ENCODE peak calls at places on chromosomes 4 and X, in seven cellular contexts. One of them, this sample, is unnamed.
A peak's percentile ranks its signal among the peaks of the same experiment; 100 is the strongest.

GRCh38 chr4:36189511-36190226 is 54.6 kb downstream of the ARAP2 start:
- DNase-seq in fibroblast of mammary gland: no peak
- DNase-seq in body of pancreas: no peak
- DNase-seq in GM06990: peak; percentile 31
- DNase-seq in ovary: no peak
- DNase-seq in right atrium auricular region: no peak
- DNase-seq in tibial artery: no peak
- DNase-seq in this sample: peak; percentile 12

GRCh38 chr4:24507439-24507838 is 76.9 kb downstream of the DHX15 start:
- DNase-seq in fibroblast of mammary gland: no peak
- DNase-seq in body of pancreas: no peak
- DNase-seq in GM06990: no peak
- DNase-seq in ovary: no peak
- DNase-seq in right atrium auricular region: no peak
- DNase-seq in tibial artery: no peak
- DNase-seq in this sample: no peak

GRCh38 chrX:18828832-18829404 is 121.5 kb downstream of the PPEF1 start:
- DNase-seq in fibroblast of mammary gland: peak; percentile 29
- DNase-seq in body of pancreas: no peak
- DNase-seq in GM06990: no peak
- DNase-seq in ovary: no peak
- DNase-seq in right atrium auricular region: no peak
- DNase-seq in tibial artery: no peak
- DNase-seq in this sample: peak; percentile 2

GRCh38 chrX:37745354-37745753 is 34.5 kb upstream of the CYBB start:
- DNase-seq in fibroblast of mammary gland: peak; percentile 64
- DNase-seq in body of pancreas: peak; percentile 82
- DNase-seq in GM06990: peak; percentile 17
- DNase-seq in ovary: peak; percentile 39
- DNase-seq in right atrium auricular region: peak; percentile 74
- DNase-seq in tibial artery: peak; percentile 56
- DNase-seq in this sample: peak; percentile 60

GRCh38 chrX:45769919-45770582 is 569.4 kb upstream of the DIPK2B start:
- DNase-seq in fibroblast of mammary gland: peak; percentile 85
- DNase-seq in body of pancreas: peak; percentile 70
- DNase-seq in GM06990: peak; percentile 53
- DNase-seq in ovary: peak; percentile 69
- DNase-seq in right atrium auricular region: peak; percentile 80
- DNase-seq in tibial artery: peak; percentile 70
- DNase-seq in this sample: peak; percentile 92

GRCh38 chrX:18929775-18930174 is 54.1 kb downstream of the PHKA2 start:
- DNase-seq in fibroblast of mammary gland: no peak
- DNase-seq in body of pancreas: no peak
- DNase-seq in GM06990: no peak
- DNase-seq in ovary: no peak
- DNase-seq in right atrium auricular region: no peak
- DNase-seq in tibial artery: no peak
- DNase-seq in this sample: no peak

GRCh38 chrX:37302569-37302968 is 46.6 kb upstream of the PRRG1 start:
- DNase-seq in fibroblast of mammary gland: peak; percentile 5
- DNase-seq in body of pancreas: peak; percentile 28
- DNase-seq in GM06990: no peak
- DNase-seq in ovary: no peak
- DNase-seq in right atrium auricular region: no peak
- DNase-seq in tibial artery: peak; percentile 18
- DNase-seq in this sample: no peak

GRCh38 chr4:38757945-38758344 is 24.8 kb downstream of the TLR10 start:
- DNase-seq in fibroblast of mammary gland: peak; percentile 9
- DNase-seq in body of pancreas: peak; percentile 57
- DNase-seq in GM06990: no peak
- DNase-seq in ovary: no peak
- DNase-seq in right atrium auricular region: no peak
- DNase-seq in tibial artery: no peak
- DNase-seq in this sample: no peak

GRCh38 chr4:152248347-152248746 is 287.5 kb downstream of the FBXW7 start:
- DNase-seq in fibroblast of mammary gland: no peak
- DNase-seq in body of pancreas: no peak
- DNase-seq in GM06990: no peak
- DNase-seq in ovary: no peak
- DNase-seq in right atrium auricular region: no peak
- DNase-seq in tibial artery: no peak
- DNase-seq in this sample: no peak

GRCh38 chr4:48746608-48747374 is 33.3 kb downstream of the FRYL start:
- DNase-seq in fibroblast of mammary gland: no peak
- DNase-seq in body of pancreas: no peak
- DNase-seq in GM06990: no peak
- DNase-seq in ovary: no peak
- DNase-seq in right atrium auricular region: no peak
- DNase-seq in tibial artery: no peak
- DNase-seq in this sample: no peak

GRCh38 chrX:112731793-112732192 is 52.1 kb upstream of the LHFPL1 start:
- DNase-seq in fibroblast of mammary gland: peak; percentile 10
- DNase-seq in body of pancreas: no peak
- DNase-seq in GM06990: no peak
- DNase-seq in ovary: no peak
- DNase-seq in right atrium auricular region: no peak
- DNase-seq in tibial artery: no peak
- DNase-seq in this sample: peak; percentile 5

GRCh38 chrX:79975605-79976004 is 38.9 kb upstream of the TBX22 start:
- DNase-seq in fibroblast of mammary gland: no peak
- DNase-seq in body of pancreas: no peak
- DNase-seq in GM06990: no peak
- DNase-seq in ovary: no peak
- DNase-seq in right atrium auricular region: no peak
- DNase-seq in tibial artery: no peak
- DNase-seq in this sample: no peak

GRCh38 chrX:77962068-77962902 is 7.2 kb downstream of the PGAM4 start:
- DNase-seq in fibroblast of mammary gland: no peak
- DNase-seq in body of pancreas: no peak
- DNase-seq in GM06990: no peak
- DNase-seq in ovary: no peak
- DNase-seq in right atrium auricular region: no peak
- DNase-seq in tibial artery: no peak
- DNase-seq in this sample: peak; percentile 6

GRCh38 chr4:87839309-87839946 is 6.7 kb downstream of the MEPE start:
- DNase-seq in fibroblast of mammary gland: peak; percentile 56
- DNase-seq in body of pancreas: peak; percentile 45
- DNase-seq in GM06990: no peak
- DNase-seq in ovary: no peak
- DNase-seq in right atrium auricular region: peak; percentile 69
- DNase-seq in tibial artery: peak; percentile 31
- DNase-seq in this sample: peak; percentile 63

GRCh38 chr4:1534876-1535526 is 128.8 kb upstream of the NKX1-1 start:
- DNase-seq in fibroblast of mammary gland: no peak
- DNase-seq in body of pancreas: no peak
- DNase-seq in GM06990: no peak
- DNase-seq in ovary: no peak
- DNase-seq in right atrium auricular region: no peak
- DNase-seq in tibial artery: no peak
- DNase-seq in this sample: no peak

GRCh38 chr4:179530953-179531352 is 2088.7 kb upstream of the AGA start:
- DNase-seq in fibroblast of mammary gland: no peak
- DNase-seq in body of pancreas: no peak
- DNase-seq in GM06990: no peak
- DNase-seq in ovary: no peak
- DNase-seq in right atrium auricular region: no peak
- DNase-seq in tibial artery: no peak
- DNase-seq in this sample: no peak

GRCh38 chr4:109648997-109649575 is 54.2 kb downstream of the CASP6 start:
- DNase-seq in fibroblast of mammary gland: no peak
- DNase-seq in body of pancreas: no peak
- DNase-seq in GM06990: no peak
- DNase-seq in ovary: no peak
- DNase-seq in right atrium auricular region: no peak
- DNase-seq in tibial artery: no peak
- DNase-seq in this sample: no peak

GRCh38 chr4:109649872-109650271 is 53.4 kb downstream of the CASP6 start:
- DNase-seq in fibroblast of mammary gland: no peak
- DNase-seq in body of pancreas: no peak
- DNase-seq in GM06990: peak; percentile 67
- DNase-seq in ovary: no peak
- DNase-seq in right atrium auricular region: no peak
- DNase-seq in tibial artery: no peak
- DNase-seq in this sample: no peak

GRCh38 chr4:109645874-109646591 is 57.2 kb downstream of the CASP6 start:
- DNase-seq in fibroblast of mammary gland: no peak
- DNase-seq in body of pancreas: no peak
- DNase-seq in GM06990: no peak
- DNase-seq in ovary: no peak
- DNase-seq in right atrium auricular region: no peak
- DNase-seq in tibial artery: no peak
- DNase-seq in this sample: no peak

GRCh38 chr4:109648266-109648996 is 54.8 kb downstream of the CASP6 start:
- DNase-seq in fibroblast of mammary gland: no peak
- DNase-seq in body of pancreas: no peak
- DNase-seq in GM06990: peak; percentile 53
- DNase-seq in ovary: no peak
- DNase-seq in right atrium auricular region: no peak
- DNase-seq in tibial artery: no peak
- DNase-seq in this sample: peak; percentile 10
- H3K4me3 ChIP-seq in fibroblast of mammary gland: no peak overlapping the region
- H3K4me3 ChIP-seq in body of pancreas: no peak overlapping the region
- H3K4me3 ChIP-seq in GM06990: no peak overlapping the region
- H3K4me3 ChIP-seq in ovary: no peak overlapping the region
- H3K4me3 ChIP-seq in right atrium auricular region: no peak overlapping the region
- H3K4me3 ChIP-seq in tibial artery: no peak overlapping the region
- H3K4me3 ChIP-seq in this sample: no peak overlapping the region

DNA sequence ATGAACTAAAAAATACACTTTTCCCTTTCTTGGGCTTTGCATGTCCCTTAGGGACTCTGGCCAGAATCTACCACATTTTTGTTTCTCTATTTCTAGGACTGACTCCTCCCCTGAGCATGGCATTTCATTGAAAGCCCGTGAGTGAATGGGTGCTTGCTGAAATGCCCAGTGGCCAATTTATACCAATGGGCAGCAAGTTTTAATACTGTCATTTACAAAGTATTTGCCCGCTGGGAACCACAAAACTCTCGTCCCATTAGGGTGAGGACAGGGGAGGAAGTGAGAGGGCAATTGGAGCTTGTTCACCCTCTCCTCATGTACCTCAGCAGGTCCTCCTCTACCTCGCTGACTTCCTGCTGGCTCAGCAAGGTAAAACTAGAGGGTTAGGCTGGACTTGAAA is 1.1 kb downstream of the SRPX2 start:
- DNase-seq in fibroblast of mammary gland: no peak
- DNase-seq in body of pancreas: no peak
- DNase-seq in GM06990: no peak
- DNase-seq in ovary: no peak
- DNase-seq in right atrium auricular region: no peak
- DNase-seq in tibial artery: no peak
- DNase-seq in this sample: no peak
- TF ChIP-seq CTCF in fibroblast of mammary gland: no peak
- TF ChIP-seq CTCF in body of pancreas: no peak
- TF ChIP-seq CTCF in GM06990: no peak
- TF ChIP-seq CTCF in ovary: no peak
- TF ChIP-seq CTCF in right atrium auricular region: no peak
- TF ChIP-seq CTCF in tibial artery: no peak
- TF ChIP-seq CTCF in this sample: no peak

DNA sequence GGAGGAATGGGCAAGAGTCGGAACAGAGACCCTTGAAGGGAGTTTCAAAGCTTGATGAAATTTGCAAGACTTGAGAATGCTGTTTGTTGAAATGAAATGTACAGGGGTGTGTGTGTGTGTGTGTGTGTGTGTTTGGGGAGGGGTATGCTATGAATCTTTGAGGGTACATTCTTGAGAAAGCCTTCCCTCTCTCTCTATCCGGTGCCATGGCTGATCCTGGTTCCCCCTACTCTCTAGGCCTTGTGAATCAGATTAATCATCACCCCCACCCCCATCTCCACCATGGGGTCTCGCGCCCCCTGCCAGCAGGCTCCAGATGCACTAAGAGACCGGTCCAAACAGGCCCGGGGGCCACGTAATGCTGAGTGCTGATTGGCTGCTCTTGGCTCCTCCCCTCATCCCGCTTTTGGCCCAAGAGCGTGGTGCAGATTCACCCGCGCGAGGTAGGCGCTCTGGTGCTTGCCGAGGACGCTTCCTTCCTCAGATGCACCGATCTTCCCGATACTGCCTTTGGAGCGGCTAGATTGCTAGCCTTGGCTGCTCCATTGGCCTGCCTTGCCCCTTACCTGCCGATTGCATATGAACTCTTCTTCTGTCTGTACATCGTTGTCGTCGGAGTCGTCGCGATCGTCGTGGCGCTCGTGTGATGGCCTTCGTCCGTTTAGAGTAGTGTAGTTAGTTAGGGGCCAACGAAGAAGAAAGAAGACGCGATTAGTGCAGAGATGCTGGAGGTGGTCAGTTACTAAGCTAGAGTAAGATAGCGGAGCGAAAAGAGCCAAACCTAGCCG is at the start of gene HTR2C:
- DNase-seq in fibroblast of mammary gland: no peak
- DNase-seq in body of pancreas: no peak
- DNase-seq in GM06990: no peak
- DNase-seq in ovary: no peak
- DNase-seq in right atrium auricular region: no peak
- DNase-seq in tibial artery: no peak
- DNase-seq in this sample: no peak
- H3K4me3 ChIP-seq in fibroblast of mammary gland: no peak within 1 kb of the TSS
- H3K4me3 ChIP-seq in body of pancreas: no peak within 1 kb of the TSS
- H3K4me3 ChIP-seq in GM06990: no peak within 1 kb of the TSS
- H3K4me3 ChIP-seq in ovary: no peak within 1 kb of the TSS
- H3K4me3 ChIP-seq in right atrium auricular region: no peak within 1 kb of the TSS
- H3K4me3 ChIP-seq in tibial artery: no peak within 1 kb of the TSS
- H3K4me3 ChIP-seq in this sample: peak within 1 kb of the TSS; percentile 5

GRCh38 chr4:107094332-107094731 is 58.2 kb upstream of the DKK2 start:
- DNase-seq in fibroblast of mammary gland: peak; percentile 64
- DNase-seq in body of pancreas: no peak
- DNase-seq in GM06990: no peak
- DNase-seq in ovary: no peak
- DNase-seq in right atrium auricular region: no peak
- DNase-seq in tibial artery: no peak
- DNase-seq in this sample: peak; percentile 47
- TF ChIP-seq CTCF in fibroblast of mammary gland: peak; percentile 73
- TF ChIP-seq CTCF in body of pancreas: no peak
- TF ChIP-seq CTCF in GM06990: peak; percentile 25
- TF ChIP-seq CTCF in ovary: no peak
- TF ChIP-seq CTCF in right atrium auricular region: no peak
- TF ChIP-seq CTCF in tibial artery: no peak
- TF ChIP-seq CTCF in this sample: peak; percentile 67